ENCODE peak calls at places on chromosomes 1 and 21, in four cellular contexts. T is ovary, F is coronary artery, A is hepatocyte. W is an unnamed sample.

GRCh38 chr1:185960377-185961151 is 226.4 kb downstream of the HMCN1 start:
- DNase-seq in A (no peak), T (no peak), F (no peak), W (no peak)

GRCh38 chr1:199859525-199859924 is 168.0 kb upstream of the NR5A2 start:
- DNase-seq in T (no peak), F (no peak), A (no peak), W (no peak)

GRCh38 chr1:178714453-178714852 is 10.6 kb upstream of the RALGPS2 start:
- DNase-seq in A (no peak), T (no peak), F (no peak), W (no peak)

GRCh38 chr1:3745071-3745470 is 7.2 kb upstream of the CCDC27 start:
- DNase-seq in F (no peak), A (no peak), T (no peak), W (no peak)

GRCh38 chr1:201319631-201320030 is 36.3 kb downstream of the PKP1 start:
- DNase-seq in A (no peak), T (no peak), F (no peak), W (no peak)

GRCh38 chr1:229716692-229717091 is 90.6 kb downstream of the URB2 start:
- DNase-seq in T (no peak), F (no peak), A (no peak), W (no peak)

GRCh38 chr1:185939142-185939541 is 205.0 kb downstream of the HMCN1 start:
- DNase-seq in T (no peak), A (no peak), F (no peak), W (no peak)

GRCh38 chr21:29181799-29182470 is 51.5 kb downstream of the MAP3K7CL start:
- DNase-seq in T (no peak), A (peak; percentile 79), F (no peak), W (no peak)

GRCh38 chr1:200302192-200302892 is 107.5 kb downstream of the ZNF281 start:
- DNase-seq in A (peak; percentile 53), F (no peak), T (no peak), W (peak; percentile 54)

GRCh38 chr1:214261206-214262123 is 19.5 kb upstream of the SMYD2 start:
- DNase-seq in T (peak; percentile 83), A (peak; percentile 89), F (no peak), W (peak; percentile 92)

DNA sequence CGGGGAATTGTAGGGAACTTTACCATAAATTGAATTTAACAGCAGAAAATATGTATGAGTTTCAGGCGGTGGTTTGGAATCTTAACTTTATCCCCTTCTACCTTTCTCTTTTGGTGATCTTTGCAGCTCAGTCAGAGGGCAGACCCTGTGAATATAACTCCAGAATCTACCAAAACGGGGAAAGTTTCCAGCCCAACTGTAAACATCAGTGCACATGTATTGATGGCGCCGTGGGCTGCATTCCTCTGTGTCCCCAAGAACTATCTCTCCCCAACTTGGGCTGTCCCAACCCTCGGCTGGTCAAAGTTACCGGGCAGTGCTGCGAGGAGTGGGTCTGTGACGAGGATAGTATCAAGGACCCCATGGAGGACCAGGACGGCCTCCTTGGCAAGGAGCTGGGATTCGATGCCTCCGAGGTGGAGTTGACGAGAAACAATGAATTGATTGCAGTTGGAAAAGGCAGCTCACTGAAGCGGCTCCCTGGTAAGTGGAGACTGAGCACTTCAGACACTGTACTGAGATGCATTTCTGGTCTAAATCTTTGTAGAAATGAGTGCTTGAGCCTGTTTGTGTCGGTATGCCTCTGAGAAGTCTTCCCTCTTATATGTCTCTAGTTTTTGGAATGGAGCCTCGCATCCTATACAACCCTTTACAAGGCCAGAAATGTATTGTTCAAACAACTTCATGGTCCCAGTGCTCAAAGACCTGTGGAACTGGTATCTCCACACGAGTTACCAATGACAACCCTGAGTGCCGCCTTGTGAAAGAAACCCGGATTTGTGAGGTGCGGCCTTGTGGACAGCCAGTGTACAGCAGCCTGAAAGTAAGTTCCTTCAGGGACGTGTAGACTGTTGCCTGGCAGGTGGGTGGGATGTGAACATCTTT is 1.5 kb downstream of the CCN1 start:
- DNase-seq in A (peak; percentile 72), F (no peak), T (peak; percentile 38), W (peak; percentile 33)
- TF ChIP-seq CTCF in A (peak; percentile 25), F (peak; percentile 36), T (peak; percentile 26), W (peak; percentile 10)

DNA sequence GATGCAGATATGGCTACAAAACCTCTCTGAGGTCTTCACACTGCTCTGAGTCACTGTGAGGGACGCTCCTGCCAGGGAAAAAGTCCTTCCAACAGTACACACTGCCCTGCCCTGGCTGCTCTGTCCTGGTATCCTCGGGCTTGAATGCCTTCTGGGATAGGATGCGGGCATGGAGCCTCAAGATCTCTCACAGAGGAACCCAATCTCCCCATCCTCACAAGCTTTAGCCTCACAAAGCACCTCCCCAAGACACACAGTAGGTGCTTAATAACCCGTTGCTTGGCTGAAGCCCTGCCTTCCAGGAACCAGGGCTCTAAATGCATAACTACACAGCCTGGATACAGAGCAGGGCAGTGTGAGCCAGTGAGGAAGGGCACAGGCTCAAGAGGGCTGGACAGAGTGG is 9.2 kb downstream of the RAP1GAP start:
- DNase-seq in F (no peak), T (no peak), A (no peak), W (no peak)
- TF ChIP-seq CTCF in F (no peak), T (no peak), A (no peak), W (no peak)

DNA sequence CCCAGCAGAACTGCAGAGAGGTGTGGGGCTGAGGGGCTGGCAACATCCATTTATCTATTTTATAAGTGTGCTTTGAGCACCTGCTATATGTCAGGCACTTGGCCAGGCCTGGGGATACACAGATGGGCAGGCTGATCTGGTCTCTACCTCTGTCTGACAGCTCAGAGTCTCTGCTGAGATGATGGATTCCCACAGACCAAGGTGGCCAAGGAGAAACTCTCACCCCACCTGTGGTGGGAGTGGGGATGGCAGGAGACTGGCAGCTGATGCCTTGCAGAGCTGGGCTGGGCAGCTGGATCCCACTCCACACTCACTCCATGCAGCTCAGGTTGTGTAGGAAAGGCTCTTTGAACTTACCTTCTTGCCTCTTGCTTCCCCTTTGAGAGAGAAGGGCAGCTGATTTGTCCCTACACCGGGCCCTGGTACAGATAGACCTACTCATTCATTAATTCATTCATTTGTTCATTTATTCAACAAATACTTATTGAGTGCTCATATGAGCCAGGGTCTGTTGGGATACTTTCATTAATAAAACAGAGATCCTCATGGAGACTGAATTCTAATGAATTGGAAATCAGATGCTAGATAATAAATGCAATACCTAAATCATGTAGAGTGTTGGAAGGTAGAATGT is 9.0 kb downstream of the ADORA1 start:
- DNase-seq in F (no peak), T (no peak), A (no peak), W (no peak)
- TF ChIP-seq CTCF in F (no peak), T (no peak), A (no peak), W (no peak)

GRCh38 chr1:157367870-157368269 is 184.4 kb downstream of the FCRL5 start:
- DNase-seq in A (no peak), T (no peak), F (no peak), W (no peak)

GRCh38 chr1:157367091-157367739 is 185.1 kb downstream of the FCRL5 start:
- DNase-seq in F (no peak), T (no peak), A (no peak), W (no peak)

GRCh38 chr1:157364612-157365011 is 187.7 kb downstream of the FCRL5 start:
- DNase-seq in T (no peak), A (no peak), F (no peak), W (no peak)

GRCh38 chr1:157360021-157360390 is 192.3 kb downstream of the FCRL5 start:
- DNase-seq in T (no peak), A (no peak), F (no peak), W (no peak)

DNA sequence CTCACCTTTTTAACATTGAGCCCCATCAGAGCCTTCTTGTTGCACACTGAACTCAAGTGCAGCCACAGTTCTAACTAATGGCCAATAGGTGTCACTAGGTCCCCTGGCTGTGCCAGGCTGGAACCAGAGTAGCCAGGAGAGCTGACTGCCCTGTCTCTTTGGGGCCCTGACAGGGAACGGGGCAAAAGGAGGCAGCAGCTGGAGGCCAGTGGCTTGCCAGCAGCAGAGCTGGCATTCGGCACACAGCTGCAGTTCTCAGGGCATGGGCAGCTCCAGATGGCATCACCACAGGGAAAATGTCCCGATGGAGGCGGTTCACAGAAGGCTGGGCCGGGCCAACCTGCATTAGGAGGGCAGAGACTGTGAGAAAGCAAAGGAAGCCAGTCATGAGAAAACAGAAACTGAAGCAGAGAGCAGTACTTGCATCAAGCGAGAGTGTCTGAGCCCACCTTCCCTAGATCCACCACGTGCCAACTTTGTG is 188.6 kb downstream of the FCRL5 start:
- DNase-seq in T (no peak), F (no peak), A (peak; percentile 77), W (peak; percentile 27)
- TF ChIP-seq CTCF in T (no peak), F (no peak), A (peak; percentile 56), W (peak; percentile 43)

GRCh38 chr1:12422488-12422887 is 192.7 kb downstream of the VPS13D start:
- DNase-seq in T (no peak), F (no peak), A (no peak), W (no peak)
- TF ChIP-seq CTCF in T (no peak), F (no peak), A (no peak), W (no peak)

DNA sequence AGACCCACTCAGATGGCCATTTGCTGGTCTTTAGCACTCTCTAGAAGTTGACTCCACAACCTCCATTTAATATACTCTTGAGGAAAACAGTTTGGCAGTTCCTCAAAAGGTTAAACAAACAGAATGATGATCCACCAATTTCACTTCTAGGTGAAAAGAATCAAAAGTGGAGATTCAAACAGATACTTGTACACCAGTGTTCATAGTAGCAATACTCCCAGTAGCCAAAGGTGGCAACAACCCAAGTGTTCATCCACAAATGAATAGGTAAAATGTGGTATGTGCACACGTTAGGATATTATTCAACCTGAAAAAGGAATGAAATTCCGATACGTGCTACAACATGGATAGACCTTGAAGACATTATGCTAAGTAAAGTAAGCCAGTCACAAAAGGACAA is 6.3 kb downstream of the PRCC start:
- DNase-seq in T (no peak), A (no peak), F (no peak), W (no peak)
- TF ChIP-seq CTCF in T (no peak), A (no peak), F (no peak), W (no peak)

W was measured in nephron progenitor cell.